ENCODE peak calls at places on chromosomes 6 and 20, in seven cellular contexts. X, R, B, I, J, G and T are unnamed samples.

GRCh38 chr6:159989882-159990480 is 21.1 kb downstream of the IGF2R start:
- DNase-seq in I (no peak), X (no peak), B (no peak), J (no peak), G (no peak), R (no peak), T (no peak)

GRCh38 chr6:163572612-163573011 is 158.1 kb downstream of the QKI start:
- DNase-seq in R (no peak), G (no peak), I (no peak), X (no peak), J (no peak), B (peak; percentile 72), T (no peak)

GRCh38 chr6:89282749-89283148 is 32.4 kb downstream of the GABRR2 start:
- DNase-seq in J (no peak), B (no peak), X (no peak), G (no peak), I (no peak), R (no peak), T (no peak)

GRCh38 chr6:710601-711571 is 17.9 kb upstream of the EXOC2 start:
- DNase-seq in B (peak; percentile 18), J (no peak), G (peak; percentile 50), I (peak; percentile 60), X (peak; percentile 81), R (peak; percentile 49), T (peak; percentile 61)

GRCh38 chr20:32621071-32621913 is 36.2 kb upstream of the NOL4L start:
- DNase-seq in G (peak; percentile 63), I (no peak), B (no peak), R (no peak), X (no peak), J (no peak), T (no peak)

GRCh38 chr6:22036267-22036666 is 260.6 kb downstream of the PRL start:
- DNase-seq in R (no peak), G (peak; percentile 9), J (peak; percentile 74), I (no peak), B (peak; percentile 82), X (no peak), T (no peak)

GRCh38 chr6:140046030-140046632 is 671.7 kb upstream of the CITED2 start:
- DNase-seq in I (no peak), R (no peak), X (no peak), J (no peak), B (no peak), G (no peak), T (no peak)

GRCh38 chr6:30411515-30412207 is 66.7 kb downstream of the RPP21 start:
- DNase-seq in R (peak; percentile 23), J (no peak), I (peak; percentile 65), B (peak; percentile 51), G (no peak), X (no peak), T (peak; percentile 66)

GRCh38 chr20:25739615-25740320 is 43.1 kb upstream of the ZNF337 start:
- DNase-seq in J (no peak), G (no peak), I (no peak), X (no peak), B (no peak), R (no peak), T (no peak)

GRCh38 chr20:62230276-62230675 is 8.0 kb upstream of the OSBPL2 start:
- DNase-seq in R (no peak), B (no peak), J (no peak), X (no peak), G (no peak), I (no peak), T (no peak)

GRCh38 chr6:20402181-20403079 is 751 bp downstream of the E2F3 start:
- DNase-seq in X (peak; percentile 67), B (peak; percentile 70), I (peak; percentile 51), R (peak; percentile 47), J (no peak), G (peak; percentile 66), T (peak; percentile 35)

GRCh38 chr20:48970681-48971370 is 49.3 kb downstream of the ARFGEF2 start:
- DNase-seq in B (no peak), I (no peak), R (no peak), X (peak; percentile 70), G (no peak), J (no peak), T (no peak)

GRCh38 chr6:1771324-1771723 is 161.6 kb downstream of the FOXC1 start:
- DNase-seq in I (no peak), X (no peak), B (no peak), R (no peak), G (no peak), J (no peak), T (no peak)

GRCh38 chr20:53157443-53158408 is 185.6 kb downstream of the TSHZ2 start:
- DNase-seq in B (peak; percentile 77), J (no peak), R (no peak), G (no peak), X (no peak), I (peak; percentile 59), T (peak; percentile 51)

GRCh38 chr6:136503303-136503702 is 46.9 kb downstream of the MAP7 start:
- DNase-seq in G (no peak), R (no peak), J (no peak), X (no peak), I (no peak), B (no peak), T (no peak)

GRCh38 chr6:150485559-150486517 is 113.8 kb upstream of the PLEKHG1 start:
- DNase-seq in I (no peak), J (no peak), R (no peak), X (no peak), B (no peak), G (no peak), T (no peak)

GRCh38 chr6:8642854-8643253 is 207.5 kb upstream of the SLC35B3 start:
- DNase-seq in I (no peak), J (no peak), X (no peak), B (no peak), R (no peak), G (no peak), T (no peak)

GRCh38 chr20:31968299-31969126 is 562 bp downstream of the XKR7 start:
- DNase-seq in R (peak; percentile 57), I (peak; percentile 56), X (no peak), J (no peak), B (peak; percentile 44), G (peak; percentile 81), T (peak; percentile 63)

GRCh38 chr6:157811137-157811475 is 11.9 kb upstream of the SNX9 start:
- DNase-seq in B (no peak), I (no peak), R (no peak), X (no peak), J (no peak), G (no peak), T (no peak)

GRCh38 chr6:27839303-27840081 is 72.7 kb downstream of the OR2B2 start:
- DNase-seq in G (peak; percentile 32), J (no peak), I (peak; percentile 65), B (peak; percentile 74), R (peak; percentile 33), X (no peak), T (peak; percentile 33)

GRCh38 chr6:27837636-27838512 is 74.3 kb downstream of the OR2B2 start:
- DNase-seq in J (peak; percentile 93), G (peak; percentile 84), X (peak; percentile 88), R (peak; percentile 74), B (peak; percentile 98), I (peak; percentile 87), T (peak; percentile 82)

GRCh38 chr6:27836080-27836782 is 76.0 kb downstream of the OR2B2 start:
- DNase-seq in X (no peak), B (no peak), G (no peak), I (no peak), J (no peak), R (no peak), T (no peak)

GRCh38 chr6:27834879-27835549 is 77.2 kb downstream of the OR2B2 start:
- DNase-seq in X (no peak), R (no peak), B (no peak), I (no peak), G (no peak), J (no peak), T (no peak)

GRCh38 chr6:27836783-27837635 is 75.2 kb downstream of the OR2B2 start:
- DNase-seq in J (no peak), B (peak; percentile 81), X (peak; percentile 72), R (peak; percentile 61), I (peak; percentile 72), G (peak; percentile 44), T (peak; percentile 62)
- TF ChIP-seq EP300 in J (no peak), B (no peak), X (no peak), R (peak; percentile 91), I (no peak), G (no peak), T (no peak)

GRCh38 chr6:78231002-78231401 is 578.2 kb downstream of the MEI4 start:
- DNase-seq in J (no peak), B (peak; percentile 22), I (no peak), X (no peak), G (no peak), R (no peak), T (no peak)
- H3K4me3 ChIP-seq in J (no peak overlapping the region), B (no peak overlapping the region), I (no peak overlapping the region), X (no peak overlapping the region), G (no peak overlapping the region), R (no peak overlapping the region), T (no peak overlapping the region)

DNA sequence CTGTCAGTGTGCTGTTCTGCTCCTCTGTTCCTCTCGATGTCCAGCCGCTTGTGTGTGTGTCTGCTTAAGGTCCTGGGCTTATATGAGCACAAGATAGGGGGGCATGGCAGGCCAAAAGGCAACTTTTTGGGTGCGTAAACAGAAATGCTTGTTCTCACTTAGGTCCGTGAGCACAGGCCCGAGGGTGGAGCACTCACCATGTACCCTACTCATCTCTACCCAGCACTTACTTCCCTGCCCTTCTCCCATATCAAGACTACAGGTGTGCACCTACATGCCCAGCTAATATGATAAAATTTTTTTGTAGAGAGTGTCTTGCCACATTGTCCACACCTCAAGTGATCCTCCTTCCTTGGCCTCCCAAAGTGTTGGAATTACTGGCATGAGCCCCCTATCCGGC is 34.3 kb downstream of the NCOA3 start:
- DNase-seq in I (no peak), X (no peak), B (no peak), R (no peak), J (no peak), G (no peak), T (no peak)
- H3K27ac ChIP-seq in I (no peak overlapping the region), X (no peak overlapping the region), B (no peak overlapping the region), R (no peak overlapping the region), J (no peak overlapping the region), G (no peak overlapping the region), T (no peak overlapping the region)

GRCh38 chr20:17419459-17419858 is 111.7 kb downstream of the BFSP1 start:
- DNase-seq in G (no peak), B (no peak), R (no peak), I (no peak), X (no peak), J (no peak), T (no peak)
- TF ChIP-seq EP300 in G (no peak), B (no peak), R (no peak), I (no peak), X (no peak), J (no peak), T (no peak)

DNA sequence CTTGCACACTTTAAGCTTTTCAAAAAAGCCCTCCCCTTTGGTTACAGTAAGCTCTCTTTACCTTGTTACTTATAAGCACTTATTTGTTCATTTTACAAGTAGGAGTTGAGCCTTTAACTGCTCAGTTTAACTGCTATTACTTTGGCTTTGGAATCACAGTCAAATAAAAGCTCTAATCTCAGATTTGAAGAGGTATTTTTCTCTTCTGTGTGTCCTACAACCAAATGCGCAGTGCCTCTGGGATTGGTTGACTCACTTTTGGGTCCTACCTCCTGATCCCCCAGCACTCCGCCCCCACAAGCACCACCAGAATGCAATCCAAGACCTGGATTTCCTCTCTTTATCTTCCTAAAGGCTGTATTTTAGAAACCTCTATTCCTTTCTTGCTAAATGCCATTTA is 2.5 kb downstream of the NCOA7 start:
- DNase-seq in J (no peak), X (no peak), R (no peak), G (peak; percentile 33), B (no peak), I (no peak), T (no peak)
- H3K4me3 ChIP-seq in J (peak overlapping the region; percentile 13), X (no peak overlapping the region), R (no peak overlapping the region), G (peak overlapping the region; percentile 39), B (no peak overlapping the region), I (no peak overlapping the region), T (no peak overlapping the region)